ENCODE peak calls at places on chromosomes 6 and 20, in ten cellular contexts. Z, M, Y, V, U, J, X, P, B and E are unnamed samples.
A peak's percentile ranks its signal among the peaks of the same experiment; 100 is the strongest.

GRCh38 chr6:26118999-26119398 is 31.8 kb downstream of the HFE start:
- DNase-seq in Z (no peak), M (no peak), Y (peak; percentile 81), V (peak; percentile 33), U (peak; percentile 74), J (no peak), X (no peak), P (no peak), B (no peak), E (no peak)

GRCh38 chr6:52364480-52365166 is 2.7 kb downstream of the PAQR8 start:
- DNase-seq in Z (no peak), M (no peak), Y (no peak), V (no peak), U (no peak), J (no peak), X (no peak), P (no peak), B (no peak), E (no peak)

GRCh38 chr6:26439151-26439550 is 1.2 kb upstream of the BTN3A3 start:
- DNase-seq in Z (no peak), M (no peak), Y (no peak), V (no peak), U (no peak), J (no peak), X (no peak), P (no peak), B (no peak), E (no peak)

GRCh38 chr6:41940759-41941279 is 789 bp downstream of the CCND3 start:
- DNase-seq in Z (peak; percentile 80), M (peak; percentile 54), Y (peak; percentile 25), V (peak; percentile 65), U (peak; percentile 12), J (peak; percentile 91), X (peak; percentile 70), P (peak; percentile 54), B (peak; percentile 45), E (peak; percentile 38)

GRCh38 chr6:83948851-83949250 is 84.7 kb upstream of the MRAP2 start:
- DNase-seq in Z (no peak), M (no peak), Y (no peak), V (no peak), U (no peak), J (no peak), X (no peak), P (no peak), B (no peak), E (no peak)

GRCh38 chr6:160034346-160034930 is 65.6 kb downstream of the IGF2R start:
- DNase-seq in Z (no peak), M (no peak), Y (no peak), V (no peak), U (no peak), J (no peak), X (no peak), P (no peak), B (no peak), E (no peak)

GRCh38 chr20:18822832-18823231 is 9.2 kb downstream of the SCP2D1 start:
- DNase-seq in Z (no peak), M (no peak), Y (no peak), V (no peak), U (no peak), J (no peak), X (no peak), P (no peak), B (no peak), E (no peak)

GRCh38 chr20:25005661-25006060 is 13.1 kb upstream of the APMAP start:
- DNase-seq in Z (peak; percentile 44), M (no peak), Y (peak; percentile 4), V (no peak), U (no peak), J (no peak), X (no peak), P (no peak), B (no peak), E (no peak)

GRCh38 chr6:29887819-29888581 is 54.3 kb upstream of the HLA-A start:
- DNase-seq in Z (peak; percentile 95), M (peak; percentile 87), Y (peak; percentile 15), V (peak; percentile 47), U (peak; percentile 11), J (peak; percentile 96), X (peak; percentile 95), P (peak; percentile 71), B (peak; percentile 42), E (peak; percentile 90)

GRCh38 chr20:35434085-35435005 is 3.7 kb downstream of the GDF5 start:
- DNase-seq in Z (peak; percentile 70), M (no peak), Y (no peak), V (no peak), U (no peak), J (peak; percentile 89), X (peak; percentile 52), P (no peak), B (no peak), E (no peak)

GRCh38 chr20:35431621-35432429 is 6.2 kb downstream of the GDF5 start:
- DNase-seq in Z (no peak), M (no peak), Y (no peak), V (no peak), U (no peak), J (no peak), X (no peak), P (no peak), B (no peak), E (no peak)

GRCh38 chr20:35433337-35433736 is 4.7 kb downstream of the GDF5 start:
- DNase-seq in Z (no peak), M (no peak), Y (no peak), V (no peak), U (no peak), J (no peak), X (no peak), P (no peak), B (no peak), E (no peak)

GRCh38 chr20:35436175-35436568 is 1.9 kb downstream of the GDF5 start:
- DNase-seq in Z (no peak), M (no peak), Y (no peak), V (peak; percentile 44), U (no peak), J (no peak), X (no peak), P (no peak), B (no peak), E (no peak)

DNA sequence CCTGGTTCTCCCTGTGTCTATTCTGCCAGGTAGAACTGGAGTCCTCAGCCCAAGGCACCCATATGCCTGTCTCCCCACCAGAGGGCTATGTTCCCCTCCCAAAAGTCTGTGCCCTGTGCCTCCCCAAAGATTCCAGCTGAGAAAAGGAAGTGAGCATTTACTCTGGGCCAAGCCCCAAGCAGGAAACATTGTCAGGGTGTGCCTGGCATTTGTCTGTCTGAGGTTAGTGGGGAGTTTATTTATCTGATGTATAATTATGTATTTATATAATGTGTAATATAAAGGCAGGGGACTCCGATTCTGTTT is 5.6 kb downstream of the GDF5 start:
- DNase-seq in Z (no peak), M (no peak), Y (no peak), V (no peak), U (no peak), J (no peak), X (no peak), P (no peak), B (no peak), E (no peak)
- TF ChIP-seq CTCF in Z (no peak), M (no peak), Y (no peak), V (no peak), U (no peak), J (no peak), X (no peak), P (no peak), B (no peak), E (no peak)

DNA sequence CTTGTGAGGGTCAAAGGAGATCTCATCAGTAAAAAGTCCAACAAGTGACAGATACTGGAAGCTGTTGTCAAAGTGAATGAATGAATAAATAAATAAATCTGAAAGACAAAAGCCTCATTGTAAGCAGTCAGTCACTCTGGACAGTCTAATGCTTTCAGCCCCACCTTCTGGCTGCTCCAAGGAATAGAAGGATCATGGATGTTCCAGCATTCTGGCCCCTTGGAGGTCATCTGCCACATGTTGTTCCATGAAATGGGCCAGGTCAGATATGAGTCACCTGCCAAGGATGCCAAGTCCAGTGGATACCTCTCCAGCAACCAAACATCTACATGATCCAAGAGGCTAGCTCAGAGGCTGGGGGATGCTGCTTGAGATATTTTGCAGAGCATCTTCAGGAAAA is 185.6 kb downstream of the BMP7 start:
- DNase-seq in Z (no peak), M (no peak), Y (peak; percentile 45), V (no peak), U (no peak), J (no peak), X (no peak), P (no peak), B (no peak), E (no peak)
- TF ChIP-seq CTCF in Z (no peak), M (no peak), Y (peak; percentile 48), V (peak; percentile 40), U (no peak), J (no peak), X (no peak), P (no peak), B (peak; percentile 20), E (no peak)

DNA sequence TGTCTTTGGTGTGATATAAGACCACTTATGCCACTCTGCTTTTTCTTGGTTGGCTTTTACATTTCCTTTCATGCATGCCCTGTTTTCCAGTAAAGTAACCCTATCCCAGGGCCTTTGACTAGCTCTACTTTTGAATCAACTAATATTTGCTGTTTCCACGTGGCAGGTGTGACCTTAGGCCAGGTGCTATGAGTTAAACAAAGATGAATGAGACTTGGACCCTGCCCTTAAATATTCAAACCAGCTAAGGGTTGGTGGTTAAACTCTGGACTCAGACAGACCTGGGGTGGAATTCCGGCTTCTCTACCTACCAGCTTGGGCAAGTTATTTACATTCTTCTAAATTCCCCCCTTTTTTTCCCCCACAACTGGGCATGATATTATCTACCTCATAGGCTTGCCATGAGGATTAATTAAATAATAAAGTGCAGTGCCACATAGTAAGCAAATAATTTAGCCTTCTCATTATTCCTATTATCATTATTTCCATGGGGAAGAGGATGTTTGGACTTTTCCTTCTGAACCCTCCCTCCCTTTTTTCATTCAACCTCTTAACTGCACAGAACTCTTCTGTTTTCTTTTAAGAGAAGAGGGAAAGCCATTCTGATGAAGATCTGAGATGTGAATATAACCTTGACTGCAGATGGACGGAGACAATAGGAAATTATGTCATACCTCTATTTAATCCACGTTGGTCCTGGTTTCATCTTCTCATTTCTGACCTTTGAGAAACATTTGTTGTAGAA is 143.6 kb upstream of the TNFAIP3 start:
- DNase-seq in Z (no peak), M (no peak), Y (no peak), V (no peak), U (no peak), J (no peak), X (no peak), P (no peak), B (no peak), E (no peak)
- TF ChIP-seq CTCF in Z (no peak), M (no peak), Y (no peak), V (no peak), U (no peak), J (no peak), X (no peak), P (no peak), B (no peak), E (no peak)

DNA sequence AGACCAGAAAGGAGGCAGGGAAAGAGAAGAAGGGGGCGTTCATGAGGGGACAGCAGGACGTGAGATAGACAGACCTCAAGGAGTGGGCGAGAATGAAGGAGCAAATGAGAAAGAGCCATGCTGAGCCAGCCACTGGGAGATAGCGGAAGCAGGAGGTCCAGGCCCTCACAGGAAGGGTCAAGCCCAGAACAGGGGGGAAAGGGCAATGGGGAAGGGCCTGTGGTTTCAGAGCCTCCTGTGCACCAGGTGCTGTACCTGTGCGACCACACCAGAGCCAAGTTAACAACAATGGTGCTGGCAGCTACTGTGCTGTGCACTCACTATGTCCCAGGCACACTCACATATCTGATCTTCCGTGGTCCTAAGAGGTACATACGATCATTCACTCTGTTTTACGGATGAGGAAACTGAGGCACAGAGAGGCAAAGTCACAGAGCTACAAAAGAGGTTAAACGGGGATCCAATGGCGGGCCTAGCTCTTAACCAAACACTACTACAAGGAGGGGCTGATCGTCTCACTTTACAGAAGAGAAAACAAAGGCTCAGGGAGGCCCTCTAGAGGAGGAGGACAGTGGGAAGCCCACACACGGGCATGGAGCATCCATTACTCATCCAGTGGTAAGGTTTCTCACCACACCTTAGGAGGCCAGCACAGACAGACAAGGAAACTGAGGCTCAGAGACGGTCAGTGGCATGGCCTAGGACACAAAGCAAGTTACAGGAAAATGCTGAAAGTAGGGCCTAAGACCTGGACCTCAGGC is 129.1 kb downstream of the PREX1 start:
- DNase-seq in Z (peak; percentile 8), M (no peak), Y (no peak), V (peak; percentile 33), U (no peak), J (no peak), X (no peak), P (peak; percentile 28), B (no peak), E (no peak)
- TF ChIP-seq CTCF in Z (no peak), M (no peak), Y (no peak), V (peak; percentile 24), U (no peak), J (no peak), X (no peak), P (no peak), B (no peak), E (no peak)